ENCODE peak calls at places on chromosomes 2 and 18, in six cellular contexts. H is A549, W is HepG2, M is endothelial cell of umbilical vein, Q is K562, Z is GM12878. X is an unnamed sample.

GRCh38 chr18:7261199-7261598 is 30.3 kb downstream of the LRRC30 start:
- DNase-seq in M (no peak), H (no peak), Z (no peak), Q (no peak), W (no peak), X (no peak)

GRCh38 chr2:241734467-241735208 is at the start of gene D2HGDH:
- DNase-seq in M (peak; percentile 78), Z (no peak), H (peak; percentile 63), Q (peak; percentile 91), W (peak; percentile 80), X (peak; percentile 87)

GRCh38 chr2:238379096-238379810 is 47.5 kb upstream of the ASB1 start:
- DNase-seq in Z (no peak), Q (no peak), H (no peak), M (peak; percentile 62), W (no peak), X (peak; percentile 92)

GRCh38 chr2:234949762-234950434 is 1.9 kb upstream of the SH3BP4 start:
- DNase-seq in M (peak; percentile 14), H (no peak), W (peak; percentile 50), Q (no peak), Z (no peak), X (no peak)

GRCh38 chr2:191977754-191978153 is 130.9 kb upstream of the CAVIN2 start:
- DNase-seq in Z (no peak), Q (no peak), M (peak; percentile 74), H (no peak), W (no peak), X (no peak)

GRCh38 chr2:97713296-97714083 is at the start of gene ZAP70:
- DNase-seq in H (no peak), M (no peak), W (peak; percentile 24), Q (no peak), Z (no peak), X (no peak)

GRCh38 chr2:219572237-219573001 is at the start of gene INHA:
- DNase-seq in Z (no peak), M (no peak), W (no peak), H (no peak), Q (no peak), X (no peak)

GRCh38 chr2:15750433-15750814 is 158.8 kb downstream of the DDX1 start:
- DNase-seq in Q (no peak), Z (no peak), M (no peak), H (no peak), W (no peak), X (no peak)

GRCh38 chr18:7840445-7840844 is 273.3 kb downstream of the PTPRM start:
- DNase-seq in W (no peak), M (peak; percentile 72), H (no peak), Q (no peak), Z (no peak), X (no peak)

GRCh38 chr2:9110893-9111569 is 95.6 kb upstream of the ASAP2 start:
- DNase-seq in Z (no peak), M (no peak), W (no peak), Q (peak; percentile 48), H (no peak), X (no peak)

GRCh38 chr18:48408111-48408726 is 964 bp downstream of the ZBTB7C start:
- DNase-seq in W (no peak), Q (no peak), Z (no peak), M (peak; percentile 16), H (no peak), X (no peak)

GRCh38 chr2:237863659-237864029 is 4.2 kb downstream of the RAMP1 start:
- DNase-seq in H (no peak), Q (no peak), Z (no peak), M (no peak), W (no peak), X (no peak)

GRCh38 chr2:73983322-73984202 is 1.1 kb upstream of the TET3 start:
- DNase-seq in M (no peak), Z (no peak), W (peak; percentile 63), Q (peak; percentile 56), H (peak; percentile 37), X (peak; percentile 86)

GRCh38 chr2:226873826-226874225 is 38.0 kb downstream of the RHBDD1 start:
- DNase-seq in Q (no peak), M (no peak), Z (no peak), W (no peak), H (no peak), X (no peak)

GRCh38 chr2:64179582-64180321 is 35.5 kb upstream of the PELI1 start:
- DNase-seq in H (no peak), W (no peak), Q (no peak), Z (peak; percentile 70), M (no peak), X (no peak)

GRCh38 chr2:160516547-160517365 is 23.1 kb upstream of the RBMS1 start:
- DNase-seq in H (no peak), W (no peak), Z (no peak), Q (no peak), M (no peak), X (peak; percentile 67)

GRCh38 chr2:215529271-215529670 is 93.4 kb upstream of the FN1 start:
- DNase-seq in H (no peak), W (peak; percentile 89), Q (no peak), M (peak; percentile 69), Z (no peak), X (no peak)

GRCh38 chr2:2018713-2019410 is 274.5 kb upstream of the PXDN start:
- DNase-seq in Q (no peak), W (no peak), Z (no peak), H (no peak), M (no peak), X (no peak)

GRCh38 chr2:6065713-6066112 is 373.5 kb downstream of the SOX11 start:
- DNase-seq in W (no peak), M (no peak), Q (no peak), H (no peak), Z (no peak), X (no peak)

GRCh38 chr18:8813621-8814020 is 108.3 kb downstream of the MTCL1 start:
- DNase-seq in Q (no peak), H (no peak), W (no peak), Z (no peak), M (no peak), X (no peak)

GRCh38 chr2:203191958-203192357 is 46.9 kb upstream of the CYP20A1 start:
- DNase-seq in Z (no peak), W (no peak), Q (no peak), H (no peak), M (no peak), X (no peak)

GRCh38 chr18:77765468-77765867 is 515.8 kb downstream of the GALR1 start:
- DNase-seq in H (peak; percentile 10), M (no peak), Q (peak; percentile 19), W (peak; percentile 11), Z (no peak), X (peak; percentile 58)

GRCh38 chr2:205077159-205077558 is 531.9 kb downstream of the PARD3B start:
- DNase-seq in Z (no peak), W (no peak), M (peak; percentile 12), Q (no peak), H (no peak), X (no peak)

GRCh38 chr2:23286765-23287155 is 98.2 kb upstream of the KLHL29 start:
- DNase-seq in W (no peak), M (no peak), Z (no peak), H (no peak), Q (no peak), X (no peak)

GRCh38 chr2:24925815-24926214 is 5.8 kb upstream of the ADCY3 start:
- DNase-seq in M (no peak), H (no peak), Z (no peak), W (no peak), Q (no peak), X (no peak)

GRCh38 chr2:205716126-205716525 is 33.8 kb downstream of the NRP2 start:
- DNase-seq in Z (no peak), Q (peak; percentile 66), W (no peak), M (no peak), H (peak; percentile 37), X (peak; percentile 52)

GRCh38 chr2:128473175-128474013 is 154.7 kb upstream of the HS6ST1 start:
- DNase-seq in W (no peak), Q (no peak), M (no peak), Z (peak; percentile 41), H (no peak), X (peak; percentile 100)

DNA sequence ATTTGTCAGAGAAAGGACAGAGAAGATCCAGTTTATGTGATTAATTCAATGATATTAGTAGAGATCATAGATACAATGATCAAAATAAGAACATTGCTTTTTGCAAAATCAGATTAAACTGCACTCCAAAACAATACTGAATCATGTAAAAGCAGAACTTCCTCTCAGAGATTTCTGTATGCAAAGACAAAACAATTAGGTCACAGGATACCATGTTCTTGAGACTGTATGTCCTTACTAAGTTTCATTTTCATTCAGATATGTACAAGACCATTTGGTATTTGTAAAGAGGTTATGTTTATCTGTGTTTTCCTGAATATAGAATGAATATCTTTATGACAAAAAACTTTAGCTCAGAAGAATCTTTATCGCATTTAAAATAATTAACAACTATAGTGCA is 161.8 kb downstream of the DLGAP1 start:
- DNase-seq in Q (no peak), W (no peak), Z (no peak), M (no peak), H (no peak), X (no peak)
- TF ChIP-seq MYC in Q (no peak), W (no peak), Z (no peak), M (no peak), H (no peak), X (no peak)

DNA sequence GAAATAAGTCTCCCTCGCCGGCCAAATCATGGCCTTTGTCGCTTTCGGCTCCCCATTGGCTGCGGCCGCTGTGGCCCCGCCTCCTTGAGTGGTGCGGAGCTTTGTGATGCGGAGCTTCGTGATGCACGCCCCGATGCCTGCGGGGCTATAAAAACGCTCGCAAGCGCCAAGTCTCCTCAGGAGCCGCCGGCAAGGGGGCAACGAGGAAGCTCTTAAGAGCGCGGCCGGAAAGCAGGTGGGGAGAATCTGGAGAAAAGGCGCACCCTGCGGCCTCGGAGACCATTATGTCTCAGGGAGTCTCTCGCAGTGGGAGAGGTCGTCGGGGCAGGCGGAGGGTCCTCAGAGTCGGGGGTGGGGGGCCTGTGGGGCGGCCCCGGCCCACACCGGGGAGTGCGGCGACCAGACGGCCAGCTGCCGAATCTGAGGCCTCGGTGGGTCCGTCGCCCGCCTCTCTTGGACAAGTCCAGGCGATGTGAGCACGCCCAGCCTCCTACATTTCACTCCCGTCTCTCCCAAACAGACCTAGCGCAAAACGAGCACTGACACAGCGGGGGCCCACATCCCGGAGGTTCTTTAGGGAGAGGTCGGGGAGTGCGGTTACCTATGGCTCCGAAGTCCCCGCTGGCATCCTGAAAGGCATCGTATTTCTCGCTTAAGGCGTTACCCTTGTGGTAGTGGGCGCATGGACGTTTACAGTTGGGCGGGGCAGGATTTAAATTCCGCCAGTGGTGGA is at the start of gene CABYR:
- DNase-seq in H (peak; percentile 58), W (peak; percentile 9), Z (peak; percentile 12), Q (no peak), M (peak; percentile 83), X (peak; percentile 53)
- TF ChIP-seq POLR2A in H (peak; percentile 98), W (no peak), Z (peak; percentile 41), Q (no peak), M (peak; percentile 94), X (no peak)

GRCh38 chr2:177543007-177543760 is 150.6 kb downstream of the AGPS start:
- DNase-seq in H (no peak), Z (no peak), W (no peak), M (no peak), Q (no peak), X (no peak)
- TF ChIP-seq MYC in H (no peak), Z (no peak), W (no peak), M (no peak), Q (no peak), X (no peak)

DNA sequence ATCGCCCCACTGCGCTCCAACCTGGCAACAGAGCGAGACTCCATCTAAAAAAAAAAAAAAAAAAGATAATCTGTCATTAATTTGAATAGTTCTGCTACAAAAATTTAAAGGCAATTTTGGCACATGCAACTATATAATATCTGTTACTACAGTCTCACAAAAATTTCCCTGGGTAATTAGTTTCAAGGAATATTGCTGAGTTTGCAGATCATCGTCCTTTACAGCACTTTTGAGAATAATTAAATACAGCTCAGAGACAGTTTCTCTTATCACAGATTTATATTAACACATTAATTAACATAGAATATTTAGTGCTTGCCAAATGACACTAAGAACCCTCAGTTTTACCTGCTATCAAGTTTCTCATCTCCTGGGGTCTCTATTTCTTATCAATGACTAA is 540.4 kb upstream of the ZNF804A start:
- DNase-seq in Q (no peak), Z (no peak), H (no peak), M (no peak), W (no peak), X (no peak)
- TF ChIP-seq POLR2A in Q (no peak), Z (no peak), H (no peak), M (no peak), W (no peak), X (no peak)

X was measured in NB4.